ENCODE peak calls at places on chromosomes 6 and 20, in ten cellular contexts. One of them, this sample, is unnamed. For H3K4me1, the result is how much of the 10 kb centered on the place peaks cover.

GRCh38 chr6:23114812-23115504 is 545.6 kb downstream of the HDGFL1 start:
- DNase-seq in heart right ventricle: no peak
- DNase-seq in cardiac muscle cell: no peak
- DNase-seq in CD4-positive, alpha-beta memory T cell: no peak
- DNase-seq in prostate gland: no peak
- DNase-seq in colonic mucosa: no peak
- DNase-seq in lung: no peak
- DNase-seq in ascending aorta: no peak
- DNase-seq in fibroblast of lung: no peak
- DNase-seq in aorta: no peak
- DNase-seq in this sample: no peak

GRCh38 chr6:135983720-135984343 is 132.3 kb downstream of the PDE7B start:
- DNase-seq in lung: no peak
- DNase-seq in ascending aorta: no peak
- DNase-seq in aorta: no peak
- DNase-seq in prostate gland: no peak
- DNase-seq in heart right ventricle: no peak
- DNase-seq in cardiac muscle cell: no peak
- DNase-seq in CD4-positive, alpha-beta memory T cell: no peak
- DNase-seq in fibroblast of lung: peak
- DNase-seq in colonic mucosa: no peak
- DNase-seq in this sample: no peak

GRCh38 chr6:80179691-80180090 is 73.2 kb downstream of the BCKDHB start:
- DNase-seq in heart right ventricle: no peak
- DNase-seq in CD4-positive, alpha-beta memory T cell: no peak
- DNase-seq in aorta: no peak
- DNase-seq in prostate gland: no peak
- DNase-seq in lung: no peak
- DNase-seq in ascending aorta: no peak
- DNase-seq in colonic mucosa: no peak
- DNase-seq in fibroblast of lung: no peak
- DNase-seq in cardiac muscle cell: no peak
- DNase-seq in this sample: no peak

GRCh38 chr6:118468682-118469465 is 79.2 kb upstream of the PLN start:
- DNase-seq in prostate gland: peak
- DNase-seq in lung: no peak
- DNase-seq in cardiac muscle cell: no peak
- DNase-seq in ascending aorta: no peak
- DNase-seq in fibroblast of lung: peak
- DNase-seq in aorta: no peak
- DNase-seq in CD4-positive, alpha-beta memory T cell: no peak
- DNase-seq in heart right ventricle: no peak
- DNase-seq in colonic mucosa: no peak
- DNase-seq in this sample: no peak

GRCh38 chr6:44494011-44494501 is 106.5 kb downstream of the CDC5L start:
- DNase-seq in ascending aorta: no peak
- DNase-seq in CD4-positive, alpha-beta memory T cell: no peak
- DNase-seq in colonic mucosa: no peak
- DNase-seq in fibroblast of lung: peak
- DNase-seq in heart right ventricle: no peak
- DNase-seq in prostate gland: no peak
- DNase-seq in cardiac muscle cell: no peak
- DNase-seq in aorta: no peak
- DNase-seq in lung: no peak
- DNase-seq in this sample: no peak

GRCh38 chr20:57426831-57427230 is 35.6 kb downstream of the RBM38 start:
- DNase-seq in lung: no peak
- DNase-seq in CD4-positive, alpha-beta memory T cell: no peak
- DNase-seq in colonic mucosa: no peak
- DNase-seq in heart right ventricle: no peak
- DNase-seq in ascending aorta: no peak
- DNase-seq in aorta: no peak
- DNase-seq in cardiac muscle cell: no peak
- DNase-seq in prostate gland: no peak
- DNase-seq in fibroblast of lung: no peak
- DNase-seq in this sample: no peak

GRCh38 chr6:124961784-124962611 is at the start of gene RNF217:
- DNase-seq in aorta: peak
- DNase-seq in cardiac muscle cell: peak
- DNase-seq in ascending aorta: no peak
- DNase-seq in CD4-positive, alpha-beta memory T cell: no peak
- DNase-seq in lung: peak
- DNase-seq in fibroblast of lung: peak
- DNase-seq in heart right ventricle: peak
- DNase-seq in colonic mucosa: peak
- DNase-seq in prostate gland: peak
- DNase-seq in this sample: no peak

GRCh38 chr6:133309579-133309978 is 68.4 kb downstream of the EYA4 start:
- DNase-seq in fibroblast of lung: peak
- DNase-seq in aorta: no peak
- DNase-seq in heart right ventricle: no peak
- DNase-seq in lung: no peak
- DNase-seq in cardiac muscle cell: no peak
- DNase-seq in CD4-positive, alpha-beta memory T cell: no peak
- DNase-seq in colonic mucosa: no peak
- DNase-seq in ascending aorta: no peak
- DNase-seq in prostate gland: no peak
- DNase-seq in this sample: no peak

GRCh38 chr6:158662607-158663464 is 13.0 kb downstream of the SYTL3 start:
- DNase-seq in prostate gland: no peak
- DNase-seq in colonic mucosa: no peak
- DNase-seq in heart right ventricle: no peak
- DNase-seq in lung: no peak
- DNase-seq in cardiac muscle cell: no peak
- DNase-seq in CD4-positive, alpha-beta memory T cell: no peak
- DNase-seq in fibroblast of lung: peak
- DNase-seq in ascending aorta: no peak
- DNase-seq in aorta: no peak
- DNase-seq in this sample: no peak

GRCh38 chr20:49785149-49785850 is 27.3 kb upstream of the SLC9A8 start:
- DNase-seq in cardiac muscle cell: no peak
- DNase-seq in ascending aorta: no peak
- DNase-seq in CD4-positive, alpha-beta memory T cell: no peak
- DNase-seq in fibroblast of lung: no peak
- DNase-seq in lung: no peak
- DNase-seq in colonic mucosa: no peak
- DNase-seq in prostate gland: no peak
- DNase-seq in heart right ventricle: no peak
- DNase-seq in aorta: no peak
- DNase-seq in this sample: no peak

GRCh38 chr20:58839991-58840747 is 10.5 kb downstream of the GNAS-AS1 start:
- DNase-seq in heart right ventricle: no peak
- DNase-seq in cardiac muscle cell: no peak
- DNase-seq in fibroblast of lung: no peak
- DNase-seq in aorta: no peak
- DNase-seq in prostate gland: no peak
- DNase-seq in colonic mucosa: no peak
- DNase-seq in ascending aorta: no peak
- DNase-seq in CD4-positive, alpha-beta memory T cell: no peak
- DNase-seq in lung: no peak
- DNase-seq in this sample: no peak

GRCh38 chr6:150276168-150276958 is 92.4 kb upstream of the IYD start:
- DNase-seq in cardiac muscle cell: no peak
- DNase-seq in fibroblast of lung: no peak
- DNase-seq in ascending aorta: no peak
- DNase-seq in colonic mucosa: no peak
- DNase-seq in aorta: no peak
- DNase-seq in heart right ventricle: no peak
- DNase-seq in CD4-positive, alpha-beta memory T cell: no peak
- DNase-seq in prostate gland: no peak
- DNase-seq in lung: no peak
- DNase-seq in this sample: no peak

GRCh38 chr20:48999890-49000870 is 45.9 kb upstream of the CSE1L start:
- DNase-seq in cardiac muscle cell: no peak
- DNase-seq in fibroblast of lung: no peak
- DNase-seq in colonic mucosa: no peak
- DNase-seq in aorta: no peak
- DNase-seq in ascending aorta: no peak
- DNase-seq in lung: no peak
- DNase-seq in prostate gland: no peak
- DNase-seq in heart right ventricle: no peak
- DNase-seq in CD4-positive, alpha-beta memory T cell: no peak
- DNase-seq in this sample: no peak

GRCh38 chr20:35020108-35021031 is 64.7 kb downstream of the MYH7B start:
- DNase-seq in CD4-positive, alpha-beta memory T cell: no peak
- DNase-seq in aorta: peak
- DNase-seq in lung: no peak
- DNase-seq in ascending aorta: no peak
- DNase-seq in cardiac muscle cell: no peak
- DNase-seq in prostate gland: no peak
- DNase-seq in colonic mucosa: no peak
- DNase-seq in heart right ventricle: no peak
- DNase-seq in fibroblast of lung: no peak
- DNase-seq in this sample: no peak

GRCh38 chr20:50848846-50849673 is 54.2 kb downstream of the BCAS4 start:
- DNase-seq in ascending aorta: no peak
- DNase-seq in colonic mucosa: no peak
- DNase-seq in heart right ventricle: no peak
- DNase-seq in prostate gland: no peak
- DNase-seq in cardiac muscle cell: no peak
- DNase-seq in fibroblast of lung: no peak
- DNase-seq in CD4-positive, alpha-beta memory T cell: no peak
- DNase-seq in lung: no peak
- DNase-seq in aorta: no peak
- DNase-seq in this sample: no peak
- H3K4me1 ChIP-seq in ascending aorta: under half
- H3K4me1 ChIP-seq in colonic mucosa: under half
- H3K4me1 ChIP-seq in heart right ventricle: under half
- H3K4me1 ChIP-seq in prostate gland: under half
- H3K4me1 ChIP-seq in cardiac muscle cell: under half
- H3K4me1 ChIP-seq in fibroblast of lung: under half
- H3K4me1 ChIP-seq in CD4-positive, alpha-beta memory T cell: under half
- H3K4me1 ChIP-seq in lung: under half
- H3K4me1 ChIP-seq in aorta: under half
- H3K4me1 ChIP-seq in this sample: under half

GRCh38 chr6:2861822-2862164 is 20.1 kb upstream of the SERPINB1 start:
- DNase-seq in colonic mucosa: no peak
- DNase-seq in fibroblast of lung: no peak
- DNase-seq in aorta: no peak
- DNase-seq in CD4-positive, alpha-beta memory T cell: no peak
- DNase-seq in lung: no peak
- DNase-seq in cardiac muscle cell: no peak
- DNase-seq in ascending aorta: no peak
- DNase-seq in heart right ventricle: no peak
- DNase-seq in prostate gland: no peak
- DNase-seq in this sample: no peak

GRCh38 chr6:2859325-2859700 is 17.6 kb upstream of the SERPINB1 start:
- DNase-seq in ascending aorta: no peak
- DNase-seq in fibroblast of lung: no peak
- DNase-seq in colonic mucosa: no peak
- DNase-seq in prostate gland: no peak
- DNase-seq in aorta: no peak
- DNase-seq in cardiac muscle cell: no peak
- DNase-seq in heart right ventricle: no peak
- DNase-seq in lung: no peak
- DNase-seq in CD4-positive, alpha-beta memory T cell: no peak
- DNase-seq in this sample: no peak

GRCh38 chr6:2862712-2863174 is 21.1 kb upstream of the SERPINB1 start:
- DNase-seq in aorta: no peak
- DNase-seq in CD4-positive, alpha-beta memory T cell: peak
- DNase-seq in lung: no peak
- DNase-seq in heart right ventricle: no peak
- DNase-seq in prostate gland: no peak
- DNase-seq in colonic mucosa: peak
- DNase-seq in fibroblast of lung: no peak
- DNase-seq in ascending aorta: no peak
- DNase-seq in cardiac muscle cell: no peak
- DNase-seq in this sample: no peak

GRCh38 chr6:2858678-2859324 is 17.1 kb upstream of the SERPINB1 start:
- DNase-seq in CD4-positive, alpha-beta memory T cell: peak
- DNase-seq in prostate gland: no peak
- DNase-seq in fibroblast of lung: no peak
- DNase-seq in lung: no peak
- DNase-seq in heart right ventricle: no peak
- DNase-seq in colonic mucosa: no peak
- DNase-seq in cardiac muscle cell: no peak
- DNase-seq in aorta: no peak
- DNase-seq in ascending aorta: no peak
- DNase-seq in this sample: peak

DNA sequence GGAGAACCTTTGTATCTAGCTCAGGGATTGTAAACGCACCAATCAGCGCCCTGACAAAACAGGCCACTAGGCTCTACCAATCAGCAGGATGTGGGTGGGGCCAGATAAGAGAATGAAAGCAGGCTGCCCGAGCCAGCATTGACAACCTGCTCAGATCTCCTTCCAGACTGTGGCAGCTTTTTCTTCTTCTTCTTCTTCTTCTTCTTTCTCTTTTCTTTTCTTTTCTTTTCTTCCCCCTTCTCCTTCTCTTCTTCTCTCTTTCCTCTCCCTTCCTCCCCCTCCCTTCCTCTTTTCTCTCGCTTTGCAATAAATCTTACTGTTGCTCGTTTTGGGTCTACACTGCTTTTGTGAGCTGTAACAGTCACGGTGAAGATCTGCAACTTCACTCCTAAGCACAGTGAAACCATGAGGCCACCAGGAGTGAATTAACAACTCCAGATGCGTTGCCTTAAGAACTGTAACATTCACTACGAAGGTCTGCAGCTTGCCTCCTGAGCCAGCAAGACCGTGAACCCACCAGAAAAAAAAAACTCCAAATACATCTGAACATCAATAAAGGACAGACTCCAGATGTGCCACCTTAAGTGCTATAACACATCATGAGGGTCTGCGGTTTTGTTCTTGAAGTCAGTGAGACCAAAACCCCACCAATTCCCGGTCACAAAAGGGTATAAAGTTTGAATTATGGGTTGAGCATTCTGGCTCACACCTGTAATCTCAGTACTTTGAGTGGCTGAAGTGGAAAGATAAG is 19.6 kb upstream of the SERPINB1 start:
- DNase-seq in heart right ventricle: no peak
- DNase-seq in lung: no peak
- DNase-seq in prostate gland: no peak
- DNase-seq in colonic mucosa: no peak
- DNase-seq in cardiac muscle cell: no peak
- DNase-seq in fibroblast of lung: no peak
- DNase-seq in ascending aorta: no peak
- DNase-seq in CD4-positive, alpha-beta memory T cell: peak
- DNase-seq in aorta: no peak
- DNase-seq in this sample: peak
- H3K4me1 ChIP-seq in heart right ventricle: under half
- H3K4me1 ChIP-seq in lung: under half
- H3K4me1 ChIP-seq in prostate gland: under half
- H3K4me1 ChIP-seq in colonic mucosa: under half
- H3K4me1 ChIP-seq in cardiac muscle cell: under half
- H3K4me1 ChIP-seq in fibroblast of lung: under half
- H3K4me1 ChIP-seq in ascending aorta: under half
- H3K4me1 ChIP-seq in CD4-positive, alpha-beta memory T cell: half or more
- H3K4me1 ChIP-seq in aorta: under half
- H3K4me1 ChIP-seq in this sample: half or more

GRCh38 chr20:45359069-45359405 is 3.9 kb upstream of the SYS1 start:
- DNase-seq in lung: peak
- DNase-seq in colonic mucosa: no peak
- DNase-seq in aorta: no peak
- DNase-seq in prostate gland: no peak
- DNase-seq in fibroblast of lung: peak
- DNase-seq in CD4-positive, alpha-beta memory T cell: no peak
- DNase-seq in cardiac muscle cell: no peak
- DNase-seq in ascending aorta: no peak
- DNase-seq in heart right ventricle: no peak
- DNase-seq in this sample: no peak
- H3K4me1 ChIP-seq in lung: under half
- H3K4me1 ChIP-seq in colonic mucosa: under half
- H3K4me1 ChIP-seq in aorta: under half
- H3K4me1 ChIP-seq in prostate gland: under half
- H3K4me1 ChIP-seq in fibroblast of lung: under half
- H3K4me1 ChIP-seq in CD4-positive, alpha-beta memory T cell: under half
- H3K4me1 ChIP-seq in cardiac muscle cell: under half
- H3K4me1 ChIP-seq in ascending aorta: under half
- H3K4me1 ChIP-seq in heart right ventricle: half or more
- H3K4me1 ChIP-seq in this sample: under half

GRCh38 chr6:42374027-42374669 is 77.6 kb downstream of the TRERF1 start:
- DNase-seq in fibroblast of lung: no peak
- DNase-seq in lung: no peak
- DNase-seq in ascending aorta: no peak
- DNase-seq in cardiac muscle cell: no peak
- DNase-seq in aorta: no peak
- DNase-seq in CD4-positive, alpha-beta memory T cell: no peak
- DNase-seq in prostate gland: no peak
- DNase-seq in heart right ventricle: no peak
- DNase-seq in colonic mucosa: no peak
- DNase-seq in this sample: no peak
- H3K4me1 ChIP-seq in fibroblast of lung: under half
- H3K4me1 ChIP-seq in lung: under half
- H3K4me1 ChIP-seq in ascending aorta: under half
- H3K4me1 ChIP-seq in cardiac muscle cell: under half
- H3K4me1 ChIP-seq in aorta: under half
- H3K4me1 ChIP-seq in CD4-positive, alpha-beta memory T cell: half or more
- H3K4me1 ChIP-seq in prostate gland: under half
- H3K4me1 ChIP-seq in heart right ventricle: under half
- H3K4me1 ChIP-seq in colonic mucosa: under half
- H3K4me1 ChIP-seq in this sample: half or more